ENCODE peak calls at places on chromosomes 12 and 14, in six cellular contexts. O, H, Y, Z, V and M are unnamed samples.
A peak's percentile ranks its signal among the peaks of the same experiment; 100 is the strongest.

GRCh38 chr12:91395628-91396027 is 213.0 kb upstream of the DCN start:
- DNase-seq in O (no peak), H (no peak), Y (no peak), Z (no peak), V (no peak), M (no peak)

GRCh38 chr12:103244596-103244995 is 251.2 kb downstream of the C12orf42 start:
- DNase-seq in O (no peak), H (no peak), Y (no peak), Z (no peak), V (no peak), M (no peak)

GRCh38 chr14:58395815-58396626 is at the start of gene TOMM20L:
- DNase-seq in O (peak; percentile 71), H (peak; percentile 80), Y (peak; percentile 15), Z (peak; percentile 6), V (peak; percentile 80), M (peak; percentile 81)

GRCh38 chr12:119145367-119145766 is 33.4 kb upstream of the HSPB8 start:
- DNase-seq in O (no peak), H (no peak), Y (no peak), Z (no peak), V (no peak), M (no peak)

GRCh38 chr12:109531411-109531810 is 41.9 kb downstream of the MMAB start:
- DNase-seq in O (no peak), H (no peak), Y (no peak), Z (no peak), V (no peak), M (no peak)

GRCh38 chr14:90305176-90305601 is 26.6 kb downstream of the NRDE2 start:
- DNase-seq in O (no peak), H (no peak), Y (no peak), Z (no peak), V (no peak), M (no peak)

GRCh38 chr12:643478-644292 is 19.6 kb downstream of the NINJ2 start:
- DNase-seq in O (no peak), H (no peak), Y (no peak), Z (no peak), V (peak; percentile 56), M (no peak)

GRCh38 chr14:55448146-55448614 is 7.8 kb upstream of the TBPL2 start:
- DNase-seq in O (no peak), H (no peak), Y (peak; percentile 100), Z (no peak), V (no peak), M (peak; percentile 85)

GRCh38 chr12:109698820-109699219 is 14.8 kb upstream of the FAM222A start:
- DNase-seq in O (no peak), H (no peak), Y (no peak), Z (no peak), V (no peak), M (no peak)

GRCh38 chr14:33765251-33765650 is 185.6 kb downstream of the EGLN3 start:
- DNase-seq in O (no peak), H (no peak), Y (no peak), Z (no peak), V (peak; percentile 46), M (peak; percentile 84)

GRCh38 chr12:86194721-86195120 is 61.5 kb downstream of the MGAT4C start:
- DNase-seq in O (no peak), H (no peak), Y (no peak), Z (no peak), V (no peak), M (no peak)

GRCh38 chr12:7131502-7131866 is 1.3 kb downstream of the CLSTN3 start:
- DNase-seq in O (no peak), H (no peak), Y (no peak), Z (no peak), V (no peak), M (no peak)

GRCh38 chr14:52906141-52906601 is 44.7 kb downstream of the FERMT2 start:
- DNase-seq in O (no peak), H (no peak), Y (peak; percentile 71), Z (no peak), V (no peak), M (peak; percentile 72)

GRCh38 chr12:130818381-130819247 is 20.4 kb downstream of the STX2 start:
- DNase-seq in O (peak; percentile 65), H (peak; percentile 81), Y (no peak), Z (no peak), V (peak; percentile 76), M (peak; percentile 79)

GRCh38 chr12:263574-263973 is 938 bp upstream of the SLC6A13 start:
- DNase-seq in O (no peak), H (no peak), Y (no peak), Z (no peak), V (no peak), M (no peak)

GRCh38 chr12:85363382-85364190 is 83.6 kb downstream of the ALX1 start:
- DNase-seq in O (no peak), H (no peak), Y (no peak), Z (no peak), V (no peak), M (no peak)

GRCh38 chr14:104134061-104134965 is 4.1 kb upstream of the KIF26A start:
- DNase-seq in O (no peak), H (peak; percentile 14), Y (no peak), Z (no peak), V (peak; percentile 20), M (no peak)

GRCh38 chr12:5003025-5003666 is 40.5 kb upstream of the KCNA5 start:
- DNase-seq in O (peak; percentile 55), H (no peak), Y (peak; percentile 43), Z (peak; percentile 41), V (peak; percentile 77), M (peak; percentile 70)

GRCh38 chr14:75566321-75566720 is 12.1 kb upstream of the FLVCR2 start:
- DNase-seq in O (no peak), H (no peak), Y (no peak), Z (peak; percentile 60), V (no peak), M (no peak)

GRCh38 chr14:91606851-91607250 is 96.7 kb upstream of the PPP4R3A start:
- DNase-seq in O (no peak), H (no peak), Y (no peak), Z (no peak), V (no peak), M (no peak)

GRCh38 chr12:123131879-123132402 is 18.9 kb downstream of the PITPNM2 start:
- DNase-seq in O (peak; percentile 61), H (no peak), Y (no peak), Z (no peak), V (peak; percentile 53), M (no peak)

GRCh38 chr12:115710104-115710564 is 567.4 kb downstream of the MED13L start:
- DNase-seq in O (no peak), H (no peak), Y (no peak), Z (peak; percentile 7), V (peak; percentile 36), M (peak; percentile 67)

GRCh38 chr12:80838708-80839107 is 99.0 kb downstream of the LIN7A start:
- DNase-seq in O (peak; percentile 45), H (no peak), Y (no peak), Z (no peak), V (no peak), M (no peak)

GRCh38 chr12:76037130-76038105 is 5.8 kb upstream of the PHLDA1 start:
- DNase-seq in O (no peak), H (no peak), Y (no peak), Z (no peak), V (no peak), M (peak; percentile 91)

GRCh38 chr14:102795060-102795925 is 18.0 kb downstream of the TRAF3 start:
- DNase-seq in O (peak; percentile 70), H (no peak), Y (no peak), Z (peak; percentile 15), V (peak; percentile 70), M (peak; percentile 94)
- TF ChIP-seq CTCF in O (no peak), H (no peak), Y (no peak), Z (no peak), V (no peak), M (peak; percentile 54)

GRCh38 chr12:124442281-124442680 is 125.1 kb downstream of the NCOR2 start:
- DNase-seq in O (no peak), H (no peak), Y (no peak), Z (no peak), V (no peak), M (no peak)

GRCh38 chr12:124441443-124442190 is 125.8 kb downstream of the NCOR2 start:
- DNase-seq in O (no peak), H (no peak), Y (no peak), Z (no peak), V (no peak), M (no peak)

GRCh38 chr12:124438415-124439056 is 128.9 kb downstream of the NCOR2 start:
- DNase-seq in O (no peak), H (no peak), Y (no peak), Z (no peak), V (no peak), M (no peak)

GRCh38 chr12:124440841-124441381 is 126.5 kb downstream of the NCOR2 start:
- DNase-seq in O (no peak), H (no peak), Y (no peak), Z (no peak), V (no peak), M (peak; percentile 62)

GRCh38 chr12:124440031-124440626 is 127.3 kb downstream of the NCOR2 start:
- DNase-seq in O (no peak), H (no peak), Y (no peak), Z (no peak), V (no peak), M (no peak)
- H3K27ac ChIP-seq in O (no peak overlapping the region), H (no peak overlapping the region), Y (no peak overlapping the region), Z (peak overlapping the region; percentile 0), V (peak overlapping the region; percentile 50), M (peak overlapping the region; percentile 51)

GRCh38 chr14:50061664-50062437 is 54.5 kb downstream of the VCPKMT start:
- DNase-seq in O (no peak), H (no peak), Y (no peak), Z (no peak), V (no peak), M (peak; percentile 38)

GRCh38 chr14:50063876-50064420 is 52.4 kb downstream of the VCPKMT start:
- DNase-seq in O (no peak), H (no peak), Y (no peak), Z (no peak), V (no peak), M (no peak)

GRCh38 chr14:50064993-50065392 is 51.4 kb downstream of the VCPKMT start:
- DNase-seq in O (peak; percentile 43), H (no peak), Y (no peak), Z (peak; percentile 45), V (no peak), M (no peak)

GRCh38 chr14:50060871-50061663 is 55.3 kb downstream of the VCPKMT start:
- DNase-seq in O (no peak), H (peak; percentile 45), Y (no peak), Z (peak; percentile 27), V (peak; percentile 56), M (no peak)

DNA sequence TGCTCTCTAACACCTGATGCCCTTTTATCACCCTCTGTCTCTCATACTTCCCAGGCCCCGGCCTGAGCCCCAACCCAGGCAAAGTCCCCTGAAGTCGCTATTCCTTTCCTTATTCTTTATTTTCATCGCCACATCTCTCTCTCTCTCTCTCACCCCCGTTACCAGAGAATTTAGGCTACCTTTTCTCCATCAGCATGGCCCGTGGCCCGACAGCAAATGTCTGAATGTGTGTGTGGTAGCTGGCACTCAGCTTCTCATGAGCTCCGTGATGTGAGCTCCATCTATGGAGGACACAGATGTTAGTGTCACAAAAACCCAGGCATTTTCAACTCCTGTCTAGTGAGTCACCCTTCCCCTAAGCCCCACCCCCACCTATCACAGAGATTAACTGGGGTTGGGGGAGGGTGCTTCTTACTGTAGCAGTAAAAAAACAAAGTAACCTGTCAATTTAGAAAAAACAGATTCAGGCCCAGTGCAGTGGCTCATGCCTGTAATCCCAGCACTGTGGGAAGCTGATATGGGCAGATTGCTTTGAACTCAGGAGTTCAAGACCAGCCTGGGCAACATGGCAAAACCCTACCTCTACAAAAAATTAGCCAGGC is 53.8 kb downstream of the VCPKMT start:
- DNase-seq in O (no peak), H (no peak), Y (peak; percentile 37), Z (no peak), V (no peak), M (peak; percentile 77)
- H3K4me3 ChIP-seq in O (no peak overlapping the region), H (no peak overlapping the region), Y (peak overlapping the region; percentile 48), Z (no peak overlapping the region), V (no peak overlapping the region), M (no peak overlapping the region)

GRCh38 chr14:102982852-102983470 is 60.5 kb downstream of the AMN start:
- DNase-seq in O (no peak), H (no peak), Y (no peak), Z (no peak), V (no peak), M (no peak)
- TF ChIP-seq CTCF in O (no peak), H (no peak), Y (no peak), Z (no peak), V (no peak), M (no peak)